ENCODE peak calls at places on chromosomes 2 and 18, in nine cellular contexts. Q is GM06990; D is CD4-positive, alpha-beta memory T cell; V is H54; X is NCI-H187; C is skeletal muscle cell; R is NCI-H526 treated with DMSO at 0.1 percent for 48 hours; B is LoVo; N is colonic mucosa. Z is an unnamed sample.

GRCh38 chr2:237452846-237453245 is 34.2 kb upstream of the MLPH start:
- DNase-seq in R (no peak), C (no peak), V (no peak), X (no peak), D (no peak), B (no peak), N (no peak), Q (no peak), Z (no peak)

GRCh38 chr2:75787532-75788132 is 76.9 kb upstream of the GCFC2 start:
- DNase-seq in N (no peak), X (no peak), D (no peak), B (peak), R (peak), Q (no peak), V (peak), C (no peak), Z (no peak)

GRCh38 chr2:149360106-149360505 is 29.7 kb downstream of the LYPD6 start:
- DNase-seq in V (no peak), R (no peak), N (no peak), X (no peak), B (no peak), C (no peak), Q (no peak), D (no peak), Z (no peak)

GRCh38 chr18:77249583-77250500 is at the start of gene GALR1:
- DNase-seq in N (no peak), R (no peak), D (no peak), X (no peak), V (no peak), C (no peak), Q (peak), B (no peak), Z (no peak)

GRCh38 chr2:207513577-207514257 is 16.0 kb upstream of the CREB1 start:
- DNase-seq in D (no peak), Q (no peak), N (no peak), X (no peak), V (peak), R (no peak), C (peak), B (no peak), Z (no peak)

GRCh38 chr2:99481941-99482340 is 7.9 kb downstream of the REV1 start:
- DNase-seq in Q (no peak), R (no peak), V (no peak), B (no peak), N (no peak), X (no peak), D (no peak), C (no peak), Z (no peak)

GRCh38 chr2:48712151-48712550 is 43.4 kb downstream of the LHCGR start:
- DNase-seq in B (no peak), N (no peak), X (no peak), C (no peak), R (no peak), Q (no peak), V (no peak), D (no peak), Z (no peak)

GRCh38 chr2:205245652-205246051 is 436.6 kb upstream of the NRP2 start:
- DNase-seq in V (no peak), N (no peak), X (no peak), B (no peak), Q (no peak), D (no peak), C (peak), R (no peak), Z (no peak)

GRCh38 chr2:222709191-222709891 is 37.9 kb downstream of the MOGAT1 start:
- DNase-seq in C (peak), B (no peak), R (no peak), N (peak), D (no peak), V (peak), Q (peak), X (no peak), Z (no peak)

GRCh38 chr2:209591021-209591420 is 167.2 kb downstream of the MAP2 start:
- DNase-seq in X (no peak), D (no peak), N (no peak), V (no peak), B (no peak), Q (no peak), R (no peak), C (no peak), Z (no peak)

GRCh38 chr2:127358044-127358443 is 29.7 kb downstream of the MAP3K2 start:
- DNase-seq in B (no peak), C (no peak), N (no peak), Q (no peak), V (no peak), R (no peak), D (no peak), X (no peak), Z (no peak)

GRCh38 chr2:14261771-14262170 is 370.7 kb upstream of the LRATD1 start:
- DNase-seq in N (no peak), B (no peak), V (no peak), X (no peak), D (no peak), Q (no peak), R (no peak), C (no peak), Z (no peak)

GRCh38 chr2:127143851-127144782 is 37.2 kb upstream of the BIN1 start:
- DNase-seq in B (no peak), X (no peak), N (no peak), R (peak), C (peak), Q (no peak), V (peak), D (no peak), Z (no peak)

GRCh38 chr2:33241581-33241980 is 234.9 kb upstream of the RASGRP3 start:
- DNase-seq in X (no peak), V (no peak), Q (no peak), B (no peak), N (no peak), D (no peak), R (no peak), C (no peak), Z (no peak)

GRCh38 chr2:210955591-210955990 is 399.2 kb downstream of the CPS1 start:
- DNase-seq in D (no peak), C (no peak), B (no peak), Q (no peak), V (peak), N (no peak), X (no peak), R (no peak), Z (no peak)

GRCh38 chr2:12064153-12064552 is 317.7 kb downstream of the LPIN1 start:
- DNase-seq in B (no peak), N (no peak), D (no peak), R (no peak), Q (no peak), V (no peak), C (no peak), X (no peak), Z (no peak)

GRCh38 chr2:69387770-69388481 is 899 bp upstream of the GFPT1 start:
- DNase-seq in C (no peak), X (no peak), N (no peak), V (no peak), D (no peak), R (peak), Q (no peak), B (no peak), Z (no peak)

GRCh38 chr2:26235089-26235488 is 9.3 kb downstream of the HADHA start:
- DNase-seq in D (peak), Q (no peak), N (no peak), X (no peak), C (no peak), B (no peak), V (no peak), R (no peak), Z (no peak)

GRCh38 chr2:190365499-190366204 is 22.3 kb downstream of the INPP1 start:
- DNase-seq in Q (no peak), C (no peak), V (no peak), D (no peak), N (no peak), B (no peak), X (no peak), R (no peak), Z (no peak)

GRCh38 chr2:199987586-199987985 is 32.2 kb downstream of the MAIP1 start:
- DNase-seq in R (peak), B (no peak), X (no peak), N (no peak), C (no peak), Q (no peak), D (no peak), V (no peak), Z (no peak)

GRCh38 chr2:120210234-120210781 is 12.9 kb downstream of the TMEM185B start:
- DNase-seq in R (no peak), B (no peak), V (no peak), D (no peak), N (no peak), Q (no peak), X (no peak), C (no peak), Z (no peak)

GRCh38 chr2:96423866-96424265 is 81.3 kb downstream of the NEURL3 start:
- DNase-seq in X (no peak), Q (no peak), C (no peak), D (no peak), N (no peak), V (no peak), B (no peak), R (no peak), Z (no peak)

GRCh38 chr2:97945791-97946190 is 50.0 kb downstream of the TMEM131 start:
- DNase-seq in V (no peak), B (no peak), D (no peak), N (no peak), X (no peak), C (no peak), R (no peak), Q (no peak), Z (no peak)

GRCh38 chr18:12014976-12015696 is 33.8 kb downstream of the IMPA2 start:
- DNase-seq in B (no peak), Q (no peak), V (no peak), D (no peak), R (no peak), C (no peak), N (no peak), X (no peak), Z (no peak)